ENCODE peak calls at places on chromosomes 2 and 18, in eight cellular contexts. One of them, this sample, is unnamed.

GRCh38 chr2:60586081-60586480 is 32.6 kb upstream of the BCL11A start:
- DNase-seq in sigmoid colon: no peak
- DNase-seq in GM12891: no peak
- DNase-seq in SK-N-SH: no peak
- DNase-seq in GM12892: no peak
- DNase-seq in endothelial cell of umbilical vein: no peak
- DNase-seq in H1: no peak
- DNase-seq in transverse colon: no peak
- DNase-seq in this sample: no peak

GRCh38 chr2:68667371-68667770 is 24.0 kb downstream of the PROKR1 start:
- DNase-seq in sigmoid colon: no peak
- DNase-seq in GM12891: no peak
- DNase-seq in SK-N-SH: no peak
- DNase-seq in GM12892: no peak
- DNase-seq in endothelial cell of umbilical vein: no peak
- DNase-seq in H1: no peak
- DNase-seq in transverse colon: no peak
- DNase-seq in this sample: no peak

GRCh38 chr2:166513952-166514351 is 19.9 kb upstream of the SCN7A start:
- DNase-seq in sigmoid colon: no peak
- DNase-seq in GM12891: no peak
- DNase-seq in SK-N-SH: no peak
- DNase-seq in GM12892: no peak
- DNase-seq in endothelial cell of umbilical vein: no peak
- DNase-seq in H1: no peak
- DNase-seq in transverse colon: no peak
- DNase-seq in this sample: no peak

GRCh38 chr2:181678033-181678586 is 2.2 kb downstream of the NEUROD1 start:
- DNase-seq in sigmoid colon: peak; percentile 66
- DNase-seq in GM12891: no peak
- DNase-seq in SK-N-SH: no peak
- DNase-seq in GM12892: no peak
- DNase-seq in endothelial cell of umbilical vein: peak; percentile 55
- DNase-seq in H1: no peak
- DNase-seq in transverse colon: peak; percentile 24
- DNase-seq in this sample: peak; percentile 32

GRCh38 chr2:163602196-163602595 is 133.6 kb downstream of the FIGN start:
- DNase-seq in sigmoid colon: no peak
- DNase-seq in GM12891: no peak
- DNase-seq in SK-N-SH: no peak
- DNase-seq in GM12892: no peak
- DNase-seq in endothelial cell of umbilical vein: no peak
- DNase-seq in H1: no peak
- DNase-seq in transverse colon: no peak
- DNase-seq in this sample: no peak

GRCh38 chr2:150919899-150920298 is 341.8 kb downstream of the RBM43 start:
- DNase-seq in sigmoid colon: no peak
- DNase-seq in GM12891: no peak
- DNase-seq in SK-N-SH: no peak
- DNase-seq in GM12892: no peak
- DNase-seq in endothelial cell of umbilical vein: no peak
- DNase-seq in H1: no peak
- DNase-seq in transverse colon: no peak
- DNase-seq in this sample: no peak

GRCh38 chr18:12657849-12658829 is at the start of gene SPIRE1:
- DNase-seq in sigmoid colon: peak; percentile 86
- DNase-seq in GM12891: peak; percentile 37
- DNase-seq in SK-N-SH: peak; percentile 93
- DNase-seq in GM12892: peak; percentile 32
- DNase-seq in endothelial cell of umbilical vein: peak; percentile 72
- DNase-seq in H1: no peak
- DNase-seq in transverse colon: peak; percentile 70
- DNase-seq in this sample: no peak

GRCh38 chr2:197708331-197708730 is 3.2 kb downstream of the MARS2 start:
- DNase-seq in sigmoid colon: no peak
- DNase-seq in GM12891: no peak
- DNase-seq in SK-N-SH: no peak
- DNase-seq in GM12892: no peak
- DNase-seq in endothelial cell of umbilical vein: peak; percentile 16
- DNase-seq in H1: no peak
- DNase-seq in transverse colon: no peak
- DNase-seq in this sample: no peak

GRCh38 chr2:85754313-85755095 is 713 bp downstream of the ATOH8 start:
- DNase-seq in sigmoid colon: no peak
- DNase-seq in GM12891: no peak
- DNase-seq in SK-N-SH: peak; percentile 77
- DNase-seq in GM12892: no peak
- DNase-seq in endothelial cell of umbilical vein: no peak
- DNase-seq in H1: no peak
- DNase-seq in transverse colon: peak; percentile 32
- DNase-seq in this sample: no peak

GRCh38 chr18:48188609-48189008 is 220.6 kb downstream of the ZBTB7C start:
- DNase-seq in sigmoid colon: no peak
- DNase-seq in GM12891: no peak
- DNase-seq in SK-N-SH: no peak
- DNase-seq in GM12892: no peak
- DNase-seq in endothelial cell of umbilical vein: no peak
- DNase-seq in H1: no peak
- DNase-seq in transverse colon: no peak
- DNase-seq in this sample: no peak

GRCh38 chr2:232637832-232638231 is 4.4 kb downstream of the EFHD1 start:
- DNase-seq in sigmoid colon: no peak
- DNase-seq in GM12891: no peak
- DNase-seq in SK-N-SH: no peak
- DNase-seq in GM12892: no peak
- DNase-seq in endothelial cell of umbilical vein: no peak
- DNase-seq in H1: no peak
- DNase-seq in transverse colon: no peak
- DNase-seq in this sample: no peak

DNA sequence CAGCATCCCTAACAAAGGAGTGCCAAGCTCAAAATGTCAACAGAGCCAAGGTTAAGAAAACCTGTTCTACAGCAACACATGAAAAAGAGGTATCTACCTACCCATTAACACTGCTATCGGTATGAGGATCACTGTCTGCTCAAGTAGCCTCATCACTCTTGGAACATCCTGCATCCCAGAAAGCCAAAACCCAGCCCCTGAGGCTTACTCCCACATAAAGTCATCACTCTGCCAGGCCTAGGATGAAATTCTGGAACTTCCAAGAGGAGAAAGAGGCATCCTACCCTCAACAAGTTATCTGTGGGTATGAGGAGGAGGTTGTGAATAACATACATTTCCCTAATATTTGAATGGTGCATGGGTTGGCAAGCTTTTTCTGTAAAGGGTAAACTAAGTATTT is 25.5 kb downstream of the CDH2 start:
- DNase-seq in sigmoid colon: no peak
- DNase-seq in GM12891: no peak
- DNase-seq in SK-N-SH: no peak
- DNase-seq in GM12892: no peak
- DNase-seq in endothelial cell of umbilical vein: no peak
- DNase-seq in H1: no peak
- DNase-seq in transverse colon: no peak
- DNase-seq in this sample: no peak
- TF ChIP-seq POLR2AphosphoS5 in sigmoid colon: no peak
- TF ChIP-seq POLR2AphosphoS5 in GM12891: no peak
- TF ChIP-seq POLR2AphosphoS5 in SK-N-SH: no peak
- TF ChIP-seq POLR2AphosphoS5 in GM12892: no peak
- TF ChIP-seq POLR2AphosphoS5 in endothelial cell of umbilical vein: no peak
- TF ChIP-seq POLR2AphosphoS5 in H1: no peak
- TF ChIP-seq POLR2AphosphoS5 in transverse colon: no peak
- TF ChIP-seq POLR2AphosphoS5 in this sample: no peak

GRCh38 chr2:36370281-36370680 is 14.7 kb downstream of the CRIM1 start:
- DNase-seq in sigmoid colon: no peak
- DNase-seq in GM12891: no peak
- DNase-seq in SK-N-SH: no peak
- DNase-seq in GM12892: no peak
- DNase-seq in endothelial cell of umbilical vein: peak; percentile 55
- DNase-seq in H1: no peak
- DNase-seq in transverse colon: no peak
- DNase-seq in this sample: no peak

GRCh38 chr2:36373149-36373880 is 17.7 kb downstream of the CRIM1 start:
- DNase-seq in sigmoid colon: no peak
- DNase-seq in GM12891: no peak
- DNase-seq in SK-N-SH: no peak
- DNase-seq in GM12892: no peak
- DNase-seq in endothelial cell of umbilical vein: no peak
- DNase-seq in H1: no peak
- DNase-seq in transverse colon: peak; percentile 43
- DNase-seq in this sample: no peak

GRCh38 chr2:36371070-36371962 is 15.7 kb downstream of the CRIM1 start:
- DNase-seq in sigmoid colon: no peak
- DNase-seq in GM12891: no peak
- DNase-seq in SK-N-SH: no peak
- DNase-seq in GM12892: no peak
- DNase-seq in endothelial cell of umbilical vein: peak; percentile 65
- DNase-seq in H1: no peak
- DNase-seq in transverse colon: peak; percentile 33
- DNase-seq in this sample: no peak

GRCh38 chr2:36369711-36370110 is 14.1 kb downstream of the CRIM1 start:
- DNase-seq in sigmoid colon: no peak
- DNase-seq in GM12891: no peak
- DNase-seq in SK-N-SH: no peak
- DNase-seq in GM12892: no peak
- DNase-seq in endothelial cell of umbilical vein: peak; percentile 66
- DNase-seq in H1: no peak
- DNase-seq in transverse colon: no peak
- DNase-seq in this sample: no peak

DNA sequence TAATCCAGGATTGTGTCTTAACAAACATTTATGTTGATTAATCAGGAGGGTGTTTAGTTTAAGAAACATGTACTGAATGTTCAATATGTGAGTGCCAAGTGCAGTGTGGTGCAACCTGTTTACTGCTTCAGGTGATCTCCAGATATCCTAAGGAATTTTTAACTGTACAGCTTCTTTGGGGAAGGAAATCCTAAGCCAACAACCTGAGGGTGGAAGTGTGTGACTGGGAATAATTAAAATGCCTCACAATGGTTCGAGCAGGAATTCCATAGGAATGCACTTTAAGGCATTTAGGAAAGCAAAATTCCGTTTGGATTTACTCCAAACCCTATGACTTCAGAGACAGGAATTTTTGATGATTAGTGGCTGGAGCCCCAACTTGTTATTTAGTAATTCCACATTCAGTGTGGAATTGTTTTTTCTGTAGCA is 16.4 kb downstream of the CRIM1 start:
- DNase-seq in sigmoid colon: no peak
- DNase-seq in GM12891: no peak
- DNase-seq in SK-N-SH: no peak
- DNase-seq in GM12892: no peak
- DNase-seq in endothelial cell of umbilical vein: peak; percentile 83
- DNase-seq in H1: no peak
- DNase-seq in transverse colon: no peak
- DNase-seq in this sample: no peak
- TF ChIP-seq POLR2AphosphoS5 in sigmoid colon: no peak
- TF ChIP-seq POLR2AphosphoS5 in GM12891: no peak
- TF ChIP-seq POLR2AphosphoS5 in SK-N-SH: peak; percentile 85
- TF ChIP-seq POLR2AphosphoS5 in GM12892: no peak
- TF ChIP-seq POLR2AphosphoS5 in endothelial cell of umbilical vein: peak; percentile 77
- TF ChIP-seq POLR2AphosphoS5 in H1: no peak
- TF ChIP-seq POLR2AphosphoS5 in transverse colon: no peak
- TF ChIP-seq POLR2AphosphoS5 in this sample: no peak

GRCh38 chr2:43298496-43298895 is 72.1 kb upstream of the ZFP36L2 start:
- DNase-seq in sigmoid colon: no peak
- DNase-seq in GM12891: no peak
- DNase-seq in SK-N-SH: peak; percentile 47
- DNase-seq in GM12892: no peak
- DNase-seq in endothelial cell of umbilical vein: no peak
- DNase-seq in H1: no peak
- DNase-seq in transverse colon: no peak
- DNase-seq in this sample: no peak

GRCh38 chr2:43302311-43303051 is 76.1 kb upstream of the ZFP36L2 start:
- DNase-seq in sigmoid colon: no peak
- DNase-seq in GM12891: no peak
- DNase-seq in SK-N-SH: no peak
- DNase-seq in GM12892: no peak
- DNase-seq in endothelial cell of umbilical vein: no peak
- DNase-seq in H1: no peak
- DNase-seq in transverse colon: no peak
- DNase-seq in this sample: no peak

GRCh38 chr2:43300222-43300621 is 73.8 kb upstream of the ZFP36L2 start:
- DNase-seq in sigmoid colon: no peak
- DNase-seq in GM12891: no peak
- DNase-seq in SK-N-SH: no peak
- DNase-seq in GM12892: no peak
- DNase-seq in endothelial cell of umbilical vein: no peak
- DNase-seq in H1: no peak
- DNase-seq in transverse colon: no peak
- DNase-seq in this sample: no peak

GRCh38 chr2:43303120-43303519 is 76.7 kb upstream of the ZFP36L2 start:
- DNase-seq in sigmoid colon: no peak
- DNase-seq in GM12891: no peak
- DNase-seq in SK-N-SH: no peak
- DNase-seq in GM12892: no peak
- DNase-seq in endothelial cell of umbilical vein: no peak
- DNase-seq in H1: no peak
- DNase-seq in transverse colon: no peak
- DNase-seq in this sample: no peak

GRCh38 chr2:43300781-43301586 is 74.6 kb upstream of the ZFP36L2 start:
- DNase-seq in sigmoid colon: peak; percentile 82
- DNase-seq in GM12891: no peak
- DNase-seq in SK-N-SH: no peak
- DNase-seq in GM12892: no peak
- DNase-seq in endothelial cell of umbilical vein: no peak
- DNase-seq in H1: no peak
- DNase-seq in transverse colon: peak; percentile 37
- DNase-seq in this sample: no peak
- TF ChIP-seq POLR2AphosphoS5 in sigmoid colon: peak; percentile 43
- TF ChIP-seq POLR2AphosphoS5 in GM12891: no peak
- TF ChIP-seq POLR2AphosphoS5 in SK-N-SH: no peak
- TF ChIP-seq POLR2AphosphoS5 in GM12892: no peak
- TF ChIP-seq POLR2AphosphoS5 in endothelial cell of umbilical vein: no peak
- TF ChIP-seq POLR2AphosphoS5 in H1: no peak
- TF ChIP-seq POLR2AphosphoS5 in transverse colon: no peak
- TF ChIP-seq POLR2AphosphoS5 in this sample: no peak

GRCh38 chr2:2845796-2846315 is 514.8 kb upstream of the MYT1L start:
- DNase-seq in sigmoid colon: no peak
- DNase-seq in GM12891: no peak
- DNase-seq in SK-N-SH: no peak
- DNase-seq in GM12892: no peak
- DNase-seq in endothelial cell of umbilical vein: no peak
- DNase-seq in H1: no peak
- DNase-seq in transverse colon: no peak
- DNase-seq in this sample: no peak

GRCh38 chr2:2845267-2845666 is 514.2 kb upstream of the MYT1L start:
- DNase-seq in sigmoid colon: no peak
- DNase-seq in GM12891: no peak
- DNase-seq in SK-N-SH: no peak
- DNase-seq in GM12892: no peak
- DNase-seq in endothelial cell of umbilical vein: no peak
- DNase-seq in H1: no peak
- DNase-seq in transverse colon: no peak
- DNase-seq in this sample: no peak

GRCh38 chr2:2847131-2847740 is 516.2 kb upstream of the MYT1L start:
- DNase-seq in sigmoid colon: no peak
- DNase-seq in GM12891: no peak
- DNase-seq in SK-N-SH: peak; percentile 90
- DNase-seq in GM12892: no peak
- DNase-seq in endothelial cell of umbilical vein: no peak
- DNase-seq in H1: no peak
- DNase-seq in transverse colon: no peak
- DNase-seq in this sample: no peak

GRCh38 chr2:2848198-2848597 is 517.1 kb upstream of the MYT1L start:
- DNase-seq in sigmoid colon: no peak
- DNase-seq in GM12891: no peak
- DNase-seq in SK-N-SH: no peak
- DNase-seq in GM12892: no peak
- DNase-seq in endothelial cell of umbilical vein: no peak
- DNase-seq in H1: no peak
- DNase-seq in transverse colon: no peak
- DNase-seq in this sample: no peak

GRCh38 chr2:2846379-2847130 is 515.5 kb upstream of the MYT1L start:
- DNase-seq in sigmoid colon: peak; percentile 76
- DNase-seq in GM12891: no peak
- DNase-seq in SK-N-SH: peak; percentile 81
- DNase-seq in GM12892: no peak
- DNase-seq in endothelial cell of umbilical vein: no peak
- DNase-seq in H1: no peak
- DNase-seq in transverse colon: no peak
- DNase-seq in this sample: no peak
- TF ChIP-seq POLR2AphosphoS5 in sigmoid colon: peak; percentile 21
- TF ChIP-seq POLR2AphosphoS5 in GM12891: no peak
- TF ChIP-seq POLR2AphosphoS5 in SK-N-SH: peak; percentile 13
- TF ChIP-seq POLR2AphosphoS5 in GM12892: no peak
- TF ChIP-seq POLR2AphosphoS5 in endothelial cell of umbilical vein: no peak
- TF ChIP-seq POLR2AphosphoS5 in H1: no peak
- TF ChIP-seq POLR2AphosphoS5 in transverse colon: no peak
- TF ChIP-seq POLR2AphosphoS5 in this sample: no peak